ENCODE peak calls at places on chromosomes 12 and 14, in four cellular contexts. I is foreskin fibroblast, N is fibroblast of mammary gland, Z is mammary epithelial cell. A is an unnamed sample.

GRCh38 chr12:76374395-76375020 is 26.3 kb upstream of the BBS10 start:
- DNase-seq in I (peak), N (peak), Z (peak), A (no peak)

GRCh38 chr14:55240526-55241178 is 30.6 kb upstream of the FBXO34 start:
- DNase-seq in I (peak), N (peak), Z (no peak), A (peak)

GRCh38 chr14:69073925-69074324 is 79.0 kb downstream of the DCAF5 start:
- DNase-seq in I (no peak), N (no peak), Z (no peak), A (no peak)

GRCh38 chr14:32350020-32350419 is 20.9 kb downstream of the AKAP6 start:
- DNase-seq in I (no peak), N (no peak), Z (no peak), A (no peak)

GRCh38 chr12:27185234-27186045 is 58.6 kb upstream of the STK38L start:
- DNase-seq in I (peak), N (peak), Z (peak), A (peak)

GRCh38 chr12:30308010-30308717 is 387.5 kb downstream of the IPO8 start:
- DNase-seq in I (no peak), N (no peak), Z (peak), A (no peak)

GRCh38 chr14:61527325-61528100 is 167.8 kb upstream of the HIF1A start:
- DNase-seq in I (peak), N (peak), Z (peak), A (peak)

GRCh38 chr12:100987552-100988277 is 193.1 kb downstream of the ANO4 start:
- DNase-seq in I (peak), N (peak), Z (peak), A (peak)

GRCh38 chr14:93464271-93464670 is 33.5 kb downstream of the UNC79 start:
- DNase-seq in I (no peak), N (no peak), Z (no peak), A (no peak)

GRCh38 chr12:52362118-52362726 is 5.1 kb downstream of the KRT85 start:
- DNase-seq in I (no peak), N (no peak), Z (no peak), A (no peak)

GRCh38 chr14:64554551-64554950 is 4.8 kb downstream of the PPP1R36 start:
- DNase-seq in I (no peak), N (no peak), Z (no peak), A (no peak)

GRCh38 chr14:89425931-89426330 is 8.9 kb upstream of the FOXN3 start:
- DNase-seq in I (peak), N (peak), Z (peak), A (peak)

GRCh38 chr14:100422556-100423420 is 99.6 kb downstream of the SLC25A47 start:
- DNase-seq in I (no peak), N (peak), Z (no peak), A (peak)

DNA sequence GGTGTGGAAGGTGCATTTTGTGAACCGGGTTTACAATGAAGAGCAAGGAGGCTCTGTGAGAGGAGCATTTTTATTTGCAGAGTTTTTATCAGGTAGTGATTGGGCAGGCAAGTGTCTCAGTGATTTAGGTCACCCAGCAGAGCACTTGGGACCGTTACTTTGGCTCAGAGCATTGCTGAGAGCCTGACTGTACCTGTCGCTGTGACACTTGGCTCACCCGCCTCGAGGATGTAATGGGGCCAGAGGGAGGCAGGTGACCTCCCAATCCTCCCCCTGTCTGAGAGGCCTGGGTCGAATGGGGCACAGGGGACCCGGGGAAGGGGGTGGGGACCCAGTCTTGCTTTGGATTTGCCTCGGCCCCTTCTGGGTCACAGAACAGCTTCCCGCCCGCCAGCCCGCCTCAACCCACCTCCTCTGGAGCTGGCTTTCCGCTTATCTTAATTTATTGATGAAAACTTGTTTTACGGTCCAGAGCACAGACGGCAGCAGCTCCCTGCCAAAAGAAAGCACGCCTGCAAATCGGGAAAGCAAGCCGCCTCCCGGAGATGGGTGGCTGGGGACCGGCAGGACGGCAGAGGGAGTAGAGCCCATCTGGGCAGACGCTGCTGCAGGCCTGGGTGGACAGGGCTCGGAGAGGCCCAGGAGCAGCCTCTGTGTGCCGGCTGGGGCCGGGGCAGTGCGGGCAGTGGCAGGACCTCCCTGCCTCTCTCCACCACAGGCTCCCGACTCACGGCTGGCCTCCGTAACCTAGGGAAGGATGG is 186.9 kb downstream of the TSPAN9 start:
- DNase-seq in I (no peak), N (no peak), Z (no peak), A (no peak)
- TF ChIP-seq CTCF in I (no peak), N (no peak), Z (no peak), A (no peak)

GRCh38 chr14:75579882-75580281 is 1.5 kb downstream of the FLVCR2 start:
- DNase-seq in I (no peak), N (no peak), Z (no peak), A (peak)
- H3K4me3 ChIP-seq in I (no peak), N (peak), Z (no peak), A (no peak)

GRCh38 chr12:2139651-2140050 is 86.9 kb downstream of the CACNA1C start:
- DNase-seq in I (no peak), N (no peak), Z (no peak), A (no peak)
- TF ChIP-seq CTCF in I (no peak), N (no peak), Z (no peak), A (no peak)

GRCh38 chr12:95549392-95550084 is 1.7 kb downstream of the USP44 start:
- DNase-seq in I (no peak), N (no peak), Z (no peak), A (no peak)

GRCh38 chr12:95548056-95548538 is 3.2 kb downstream of the USP44 start:
- DNase-seq in I (peak), N (peak), Z (no peak), A (no peak)

GRCh38 chr12:95546491-95546813 is 4.8 kb downstream of the USP44 start:
- DNase-seq in I (no peak), N (no peak), Z (no peak), A (no peak)

GRCh38 chr12:95547522-95548055 is 3.7 kb downstream of the USP44 start:
- DNase-seq in I (peak), N (peak), Z (no peak), A (peak)

DNA sequence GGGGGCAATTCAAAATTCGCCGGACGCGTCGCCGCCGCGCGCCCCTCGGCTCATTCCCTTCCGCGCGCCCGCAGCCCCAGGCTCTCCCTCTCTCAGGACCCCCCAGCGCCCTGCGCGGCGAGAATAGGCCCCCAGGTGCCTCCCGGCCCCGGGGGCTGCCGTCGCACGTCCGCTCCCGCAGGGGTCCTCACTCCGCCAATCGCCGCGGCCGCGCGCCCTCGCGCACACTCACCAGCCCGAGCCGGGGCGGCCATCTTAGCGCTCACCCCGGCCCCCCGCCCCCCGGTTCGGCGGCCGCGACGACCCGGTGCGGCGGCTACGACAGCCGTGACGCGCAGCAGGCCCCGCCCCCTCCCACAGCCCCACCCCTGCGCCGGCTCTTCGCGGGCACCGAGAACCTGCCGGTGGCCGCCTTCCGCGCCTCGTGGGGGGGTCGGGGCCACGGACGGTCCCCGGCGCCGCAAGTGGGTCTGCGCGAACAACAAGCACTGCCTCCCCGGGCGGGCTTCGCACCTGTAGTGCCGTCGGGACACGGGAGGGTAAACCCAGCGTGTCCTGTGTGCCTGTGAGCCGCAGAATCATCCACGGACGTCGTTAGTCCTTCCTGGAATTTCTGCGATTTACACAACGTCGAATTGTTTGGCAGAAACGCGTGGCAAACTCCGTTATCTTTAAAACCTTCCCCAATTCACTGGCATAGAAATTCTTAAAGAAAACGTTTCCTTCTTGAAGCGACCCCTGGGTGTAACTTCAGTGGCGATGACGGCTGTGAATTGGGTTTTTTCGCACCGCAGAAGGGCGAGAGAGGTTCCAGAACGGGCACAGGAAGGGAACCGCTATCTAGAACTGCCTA is 2.5 kb downstream of the USP44 start:
- DNase-seq in I (peak), N (no peak), Z (no peak), A (peak)
- H3K4me3 ChIP-seq in I (peak), N (peak), Z (peak), A (peak)

GRCh38 chr12:89642959-89643358 is 65.7 kb downstream of the ATP2B1 start:
- DNase-seq in I (no peak), N (no peak), Z (no peak), A (no peak)

GRCh38 chr12:89648211-89648930 is 60.3 kb downstream of the ATP2B1 start:
- DNase-seq in I (peak), N (peak), Z (no peak), A (peak)

GRCh38 chr12:89649139-89649538 is 59.5 kb downstream of the ATP2B1 start:
- DNase-seq in I (no peak), N (no peak), Z (no peak), A (no peak)

GRCh38 chr12:89649820-89650219 is 58.8 kb downstream of the ATP2B1 start:
- DNase-seq in I (no peak), N (no peak), Z (no peak), A (no peak)

DNA sequence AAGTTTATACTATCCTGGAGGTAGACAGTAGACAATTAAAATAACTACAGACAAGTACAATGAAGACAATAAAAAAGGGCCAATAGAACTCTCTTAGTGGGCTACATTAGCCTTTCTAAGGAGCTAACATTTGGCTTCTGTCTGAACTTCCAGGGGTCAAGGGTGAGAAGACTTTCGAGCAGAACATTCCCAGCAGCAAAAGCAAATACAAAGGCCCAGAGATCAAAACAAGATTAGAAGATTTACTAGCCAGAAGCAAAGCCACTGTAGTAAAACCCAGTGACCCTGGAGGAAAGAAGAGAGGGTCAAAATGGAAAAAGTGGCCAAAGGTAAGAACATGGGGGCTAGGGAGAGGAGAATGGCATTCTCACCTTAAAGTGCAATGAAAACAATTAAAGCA is 63.2 kb downstream of the ATP2B1 start:
- DNase-seq in I (no peak), N (no peak), Z (no peak), A (no peak)
- TF ChIP-seq CTCF in I (no peak), N (no peak), Z (no peak), A (no peak)

GRCh38 chr12:53493610-53494391 is 5.5 kb downstream of the MAP3K12 start:
- DNase-seq in I (no peak), N (no peak), Z (no peak), A (no peak)
- H3K4me3 ChIP-seq in I (peak), N (peak), Z (peak), A (peak)

GRCh38 chr14:99395904-99396530 is 84.6 kb downstream of the SETD3 start:
- DNase-seq in I (peak), N (peak), Z (peak), A (no peak)

GRCh38 chr14:99391671-99392070 is 89.0 kb downstream of the SETD3 start:
- DNase-seq in I (peak), N (peak), Z (no peak), A (no peak)

GRCh38 chr14:99389171-99389826 is 91.4 kb downstream of the SETD3 start:
- DNase-seq in I (peak), N (peak), Z (peak), A (peak)

GRCh38 chr14:99394602-99395001 is 86.1 kb downstream of the SETD3 start:
- DNase-seq in I (no peak), N (no peak), Z (no peak), A (no peak)

GRCh38 chr14:99393059-99393655 is 87.5 kb downstream of the SETD3 start:
- DNase-seq in I (no peak), N (peak), Z (peak), A (peak)
- TF ChIP-seq CTCF in I (peak), N (peak), Z (peak), A (peak)

GRCh38 chr12:120264086-120264485 is 1.4 kb downstream of the PXN start:
- DNase-seq in I (no peak), N (no peak), Z (no peak), A (no peak)

GRCh38 chr12:120262852-120263724 is 2.4 kb downstream of the PXN start:
- DNase-seq in I (no peak), N (no peak), Z (no peak), A (peak)

GRCh38 chr12:120264511-120265202 is 873 bp downstream of the PXN start:
- DNase-seq in I (no peak), N (no peak), Z (peak), A (no peak)

GRCh38 chr12:120265203-120265482 is 387 bp downstream of the PXN start:
- DNase-seq in I (no peak), N (no peak), Z (no peak), A (no peak)

GRCh38 chr12:120263725-120264040 is 1.8 kb downstream of the PXN start:
- DNase-seq in I (no peak), N (no peak), Z (no peak), A (peak)
- H3K4me3 ChIP-seq in I (peak), N (peak), Z (peak), A (peak)

GRCh38 chr12:109134186-109134917 is 18.0 kb downstream of the ACACB start:
- DNase-seq in I (peak), N (peak), Z (peak), A (peak)
- TF ChIP-seq CTCF in I (peak), N (peak), Z (peak), A (peak)